ENCODE peak calls at places on chromosomes 2 and 18, in five cellular contexts. F, D, Y, S and L are unnamed samples.

GRCh38 chr2:106614511-106615291 is 127.5 kb downstream of the CD8B2 start:
- DNase-seq in S (no peak), D (no peak), F (no peak), Y (no peak), L (no peak)

GRCh38 chr2:120490091-120490798 is 144.3 kb downstream of the INHBB start:
- DNase-seq in F (no peak), Y (no peak), S (no peak), D (no peak), L (no peak)

GRCh38 chr2:101516833-101517690 is 42.1 kb upstream of the RFX8 start:
- DNase-seq in F (no peak), D (peak), Y (peak), S (peak), L (peak)

GRCh38 chr18:13159579-13159978 is 59.0 kb upstream of the LDLRAD4 start:
- DNase-seq in S (peak), F (peak), D (peak), Y (peak), L (peak)

GRCh38 chr2:157596992-157597681 is 31.5 kb downstream of the ACVR1C start:
- DNase-seq in D (peak), S (peak), F (no peak), Y (no peak), L (peak)

GRCh38 chr18:42086288-42086687 is 131.3 kb downstream of the PIK3C3 start:
- DNase-seq in D (no peak), S (no peak), Y (no peak), F (no peak), L (peak)

GRCh38 chr2:73176205-73176880 is 26.0 kb upstream of the NOTO start:
- DNase-seq in S (peak), Y (peak), F (peak), D (peak), L (peak)

GRCh38 chr2:206799083-206799482 is 33.7 kb downstream of the FASTKD2 start:
- DNase-seq in S (no peak), Y (peak), F (no peak), D (peak), L (peak)

GRCh38 chr2:200604571-200605255 is 18.9 kb downstream of the AOX1 start:
- DNase-seq in D (peak), F (no peak), S (no peak), Y (no peak), L (peak)

GRCh38 chr2:191051177-191051576 is 37.2 kb upstream of the STAT1 start:
- DNase-seq in S (no peak), F (no peak), Y (no peak), D (peak), L (no peak)

GRCh38 chr2:42446503-42447271 is 47.1 kb downstream of the KCNG3 start:
- DNase-seq in D (peak), F (no peak), Y (no peak), S (no peak), L (no peak)

GRCh38 chr2:227033471-227034148 is 130.4 kb downstream of the COL4A4 start:
- DNase-seq in F (no peak), D (peak), Y (peak), S (peak), L (peak)